ENCODE peak calls at places on chromosomes 11 and 22, in seven cellular contexts. One of them, this sample, is unnamed.

GRCh38 chr11:65446446-65447277 is 24.1 kb downstream of the NEAT1 start:
- DNase-seq in T follicular helper cell: no peak
- DNase-seq in T-cell: no peak
- DNase-seq in caudate nucleus: no peak
- DNase-seq in naive thymus-derived CD4-positive, alpha-beta T cell: no peak
- DNase-seq in memory B cell: no peak
- DNase-seq in activated CD8-positive, alpha-beta memory T cell treated with anti-CD3 and anti-CD28 coated beads for 24 hours: peak; percentile 54
- DNase-seq in this sample: no peak

GRCh38 chr22:19799322-19800190 is 39.0 kb downstream of the TBX1 start:
- DNase-seq in T-cell: no peak
- DNase-seq in naive thymus-derived CD4-positive, alpha-beta T cell: no peak
- DNase-seq in activated CD8-positive, alpha-beta memory T cell treated with anti-CD3 and anti-CD28 coated beads for 24 hours: no peak
- DNase-seq in T follicular helper cell: no peak
- DNase-seq in memory B cell: no peak
- DNase-seq in caudate nucleus: no peak
- DNase-seq in this sample: no peak

GRCh38 chr11:126404367-126404766 is 48.9 kb downstream of the ST3GAL4 start:
- DNase-seq in caudate nucleus: no peak
- DNase-seq in activated CD8-positive, alpha-beta memory T cell treated with anti-CD3 and anti-CD28 coated beads for 24 hours: no peak
- DNase-seq in naive thymus-derived CD4-positive, alpha-beta T cell: no peak
- DNase-seq in memory B cell: no peak
- DNase-seq in T-cell: no peak
- DNase-seq in T follicular helper cell: no peak
- DNase-seq in this sample: no peak

GRCh38 chr11:14519692-14520085 is 497 bp downstream of the PSMA1 start:
- DNase-seq in activated CD8-positive, alpha-beta memory T cell treated with anti-CD3 and anti-CD28 coated beads for 24 hours: no peak
- DNase-seq in naive thymus-derived CD4-positive, alpha-beta T cell: no peak
- DNase-seq in memory B cell: no peak
- DNase-seq in T-cell: no peak
- DNase-seq in caudate nucleus: no peak
- DNase-seq in T follicular helper cell: no peak
- DNase-seq in this sample: no peak

GRCh38 chr22:29102300-29102699 is 29.5 kb downstream of the KREMEN1 start:
- DNase-seq in memory B cell: no peak
- DNase-seq in T follicular helper cell: no peak
- DNase-seq in activated CD8-positive, alpha-beta memory T cell treated with anti-CD3 and anti-CD28 coated beads for 24 hours: no peak
- DNase-seq in caudate nucleus: no peak
- DNase-seq in T-cell: no peak
- DNase-seq in naive thymus-derived CD4-positive, alpha-beta T cell: no peak
- DNase-seq in this sample: no peak

GRCh38 chr11:46916669-46917108 is 1.7 kb downstream of the LRP4 start:
- DNase-seq in T-cell: no peak
- DNase-seq in T follicular helper cell: no peak
- DNase-seq in memory B cell: peak; percentile 20
- DNase-seq in naive thymus-derived CD4-positive, alpha-beta T cell: peak; percentile 29
- DNase-seq in activated CD8-positive, alpha-beta memory T cell treated with anti-CD3 and anti-CD28 coated beads for 24 hours: no peak
- DNase-seq in caudate nucleus: peak; percentile 33
- DNase-seq in this sample: no peak

GRCh38 chr11:93842461-93842860 is 8.0 kb downstream of the VSTM5 start:
- DNase-seq in memory B cell: no peak
- DNase-seq in caudate nucleus: no peak
- DNase-seq in activated CD8-positive, alpha-beta memory T cell treated with anti-CD3 and anti-CD28 coated beads for 24 hours: no peak
- DNase-seq in T-cell: no peak
- DNase-seq in naive thymus-derived CD4-positive, alpha-beta T cell: no peak
- DNase-seq in T follicular helper cell: no peak
- DNase-seq in this sample: no peak

GRCh38 chr22:50505776-50506610 is 1.5 kb downstream of the LMF2 start:
- DNase-seq in T-cell: no peak
- DNase-seq in activated CD8-positive, alpha-beta memory T cell treated with anti-CD3 and anti-CD28 coated beads for 24 hours: no peak
- DNase-seq in T follicular helper cell: no peak
- DNase-seq in memory B cell: no peak
- DNase-seq in naive thymus-derived CD4-positive, alpha-beta T cell: no peak
- DNase-seq in caudate nucleus: no peak
- DNase-seq in this sample: no peak

GRCh38 chr11:99822846-99823565 is 802.3 kb downstream of the CNTN5 start:
- DNase-seq in naive thymus-derived CD4-positive, alpha-beta T cell: no peak
- DNase-seq in memory B cell: no peak
- DNase-seq in T follicular helper cell: no peak
- DNase-seq in caudate nucleus: no peak
- DNase-seq in T-cell: no peak
- DNase-seq in activated CD8-positive, alpha-beta memory T cell treated with anti-CD3 and anti-CD28 coated beads for 24 hours: no peak
- DNase-seq in this sample: no peak

GRCh38 chr11:100673063-100673462 is 14.0 kb upstream of the ARHGAP42 start:
- DNase-seq in naive thymus-derived CD4-positive, alpha-beta T cell: no peak
- DNase-seq in memory B cell: no peak
- DNase-seq in activated CD8-positive, alpha-beta memory T cell treated with anti-CD3 and anti-CD28 coated beads for 24 hours: no peak
- DNase-seq in T-cell: no peak
- DNase-seq in caudate nucleus: no peak
- DNase-seq in T follicular helper cell: no peak
- DNase-seq in this sample: no peak

GRCh38 chr11:27254744-27255446 is 108.1 kb downstream of the CCDC34 start:
- DNase-seq in memory B cell: no peak
- DNase-seq in naive thymus-derived CD4-positive, alpha-beta T cell: no peak
- DNase-seq in T follicular helper cell: no peak
- DNase-seq in caudate nucleus: no peak
- DNase-seq in T-cell: no peak
- DNase-seq in activated CD8-positive, alpha-beta memory T cell treated with anti-CD3 and anti-CD28 coated beads for 24 hours: no peak
- DNase-seq in this sample: no peak

GRCh38 chr11:29328961-29329441 is 687.8 kb downstream of the KCNA4 start:
- DNase-seq in caudate nucleus: no peak
- DNase-seq in T-cell: no peak
- DNase-seq in memory B cell: no peak
- DNase-seq in naive thymus-derived CD4-positive, alpha-beta T cell: no peak
- DNase-seq in T follicular helper cell: no peak
- DNase-seq in activated CD8-positive, alpha-beta memory T cell treated with anti-CD3 and anti-CD28 coated beads for 24 hours: no peak
- DNase-seq in this sample: no peak